ENCODE peak calls at places on chromosomes 2 and 18, in nine cellular contexts. A is lower leg skin, Q is RWPE2, V is coronary artery, L is fibroblast of lung, O is AG09309, K is AG04450, C is fibroblast of mammary gland, Y is retinal pigment epithelial cell. W is an unnamed sample.
A peak's percentile ranks its signal among the peaks of the same experiment; 100 is the strongest.

GRCh38 chr2:145095641-145096435 is 575.9 kb upstream of the ZEB2 start:
- DNase-seq in A (no peak), Q (no peak), V (no peak), L (peak; percentile 66), O (peak; percentile 67), K (peak; percentile 51), C (peak; percentile 94), Y (no peak), W (no peak)

GRCh38 chr2:56299166-56299806 is 115.5 kb downstream of the CCDC85A start:
- DNase-seq in A (no peak), Q (no peak), V (no peak), L (no peak), O (no peak), K (no peak), C (peak; percentile 33), Y (no peak), W (no peak)

GRCh38 chr2:158598856-158599517 is 142.2 kb downstream of the PKP4 start:
- DNase-seq in A (no peak), Q (no peak), V (no peak), L (no peak), O (no peak), K (no peak), C (peak; percentile 53), Y (no peak), W (no peak)

GRCh38 chr2:240387669-240388358 is 47.6 kb upstream of the GPC1 start:
- DNase-seq in A (no peak), Q (peak; percentile 75), V (peak; percentile 90), L (peak; percentile 96), O (peak; percentile 88), K (peak; percentile 91), C (peak; percentile 98), Y (peak; percentile 63), W (peak; percentile 84)

GRCh38 chr2:1799174-1799573 is 54.9 kb upstream of the PXDN start:
- DNase-seq in A (no peak), Q (no peak), V (no peak), L (no peak), O (no peak), K (no peak), C (no peak), Y (no peak), W (no peak)

GRCh38 chr18:25805323-25805722 is 285.1 kb downstream of the SS18 start:
- DNase-seq in A (peak; percentile 61), Q (no peak), V (no peak), L (peak; percentile 94), O (peak; percentile 86), K (peak; percentile 65), C (peak; percentile 99), Y (no peak), W (peak; percentile 90)

GRCh38 chr2:131027566-131028528 is 65.4 kb downstream of the FAM168B start:
- DNase-seq in A (no peak), Q (no peak), V (peak; percentile 59), L (no peak), O (no peak), K (no peak), C (no peak), Y (no peak), W (no peak)

GRCh38 chr2:3290655-3291054 is 87.0 kb downstream of the EIPR1 start:
- DNase-seq in A (no peak), Q (no peak), V (no peak), L (no peak), O (no peak), K (no peak), C (no peak), Y (no peak), W (no peak)

GRCh38 chr2:118763797-118764196 is 83.7 kb downstream of the EN1 start:
- DNase-seq in A (no peak), Q (no peak), V (no peak), L (peak; percentile 7), O (no peak), K (no peak), C (peak; percentile 16), Y (no peak), W (no peak)

GRCh38 chr2:142944264-142944663 is 66.8 kb downstream of the KYNU start:
- DNase-seq in A (no peak), Q (no peak), V (no peak), L (peak; percentile 31), O (no peak), K (no peak), C (peak; percentile 34), Y (peak; percentile 64), W (no peak)

GRCh38 chr18:51153659-51154371 is 43.7 kb downstream of the MEX3C start:
- DNase-seq in A (no peak), Q (no peak), V (no peak), L (no peak), O (no peak), K (no peak), C (no peak), Y (no peak), W (no peak)

GRCh38 chr2:28499298-28499697 is 3.4 kb downstream of the PLB1 start:
- DNase-seq in A (no peak), Q (no peak), V (no peak), L (no peak), O (no peak), K (no peak), C (no peak), Y (no peak), W (no peak)

GRCh38 chr2:26068602-26069298 is 34.9 kb downstream of the RAB10 start:
- DNase-seq in A (no peak), Q (no peak), V (no peak), L (peak; percentile 82), O (peak; percentile 57), K (peak; percentile 53), C (peak; percentile 90), Y (peak; percentile 62), W (peak; percentile 79)

GRCh38 chr2:128180031-128180430 is 89.0 kb downstream of the UGGT1 start:
- DNase-seq in A (no peak), Q (no peak), V (no peak), L (peak; percentile 48), O (no peak), K (no peak), C (no peak), Y (no peak), W (no peak)

DNA sequence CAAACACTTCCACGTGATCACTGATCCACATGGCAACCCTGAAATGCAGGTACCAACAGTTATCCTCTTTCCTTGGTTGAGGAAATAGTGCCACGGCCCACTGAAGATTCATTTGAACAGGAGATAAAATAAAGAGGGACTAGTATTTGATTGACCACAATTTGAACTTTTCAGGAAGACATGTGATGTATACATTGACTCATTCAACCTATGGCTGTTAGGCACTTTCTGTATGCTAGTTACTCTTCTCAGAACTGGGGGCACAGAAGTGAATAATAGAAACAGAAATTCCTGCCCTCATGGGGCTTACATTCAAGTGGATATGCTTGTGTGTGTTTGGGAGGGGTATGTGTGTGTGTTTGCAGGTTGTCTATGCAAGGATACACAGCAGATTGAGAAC is 199.6 kb downstream of the PRKCE start:
- DNase-seq in A (no peak), Q (no peak), V (no peak), L (no peak), O (no peak), K (no peak), C (no peak), Y (no peak), W (no peak)
- TF ChIP-seq CTCF in A (no peak), Q (no peak), V (no peak), L (no peak), O (no peak), K (no peak), C (no peak), Y (no peak), W (no peak)

GRCh38 chr2:188119112-188119838 is 172.4 kb upstream of the GULP1 start:
- DNase-seq in A (no peak), Q (no peak), V (no peak), L (no peak), O (no peak), K (no peak), C (no peak), Y (no peak), W (peak; percentile 9)
- H3K4me3 ChIP-seq in A (no peak overlapping the region), Q (no peak overlapping the region), V (no peak overlapping the region), L (no peak overlapping the region), O (no peak overlapping the region), K (no peak overlapping the region), C (no peak overlapping the region), Y (no peak overlapping the region), W (no peak overlapping the region)

GRCh38 chr2:54496920-54497319 is 40.8 kb downstream of the SPTBN1 start:
- DNase-seq in A (no peak), Q (no peak), V (no peak), L (no peak), O (no peak), K (no peak), C (no peak), Y (no peak), W (no peak)

GRCh38 chr2:54499666-54500065 is 43.5 kb downstream of the SPTBN1 start:
- DNase-seq in A (peak; percentile 75), Q (no peak), V (no peak), L (peak; percentile 84), O (no peak), K (no peak), C (peak; percentile 55), Y (no peak), W (peak; percentile 32)

GRCh38 chr2:54494087-54494486 is 38.0 kb downstream of the SPTBN1 start:
- DNase-seq in A (no peak), Q (no peak), V (no peak), L (no peak), O (no peak), K (no peak), C (no peak), Y (no peak), W (no peak)

GRCh38 chr2:54500404-54501147 is 44.4 kb downstream of the SPTBN1 start:
- DNase-seq in A (peak; percentile 65), Q (no peak), V (no peak), L (no peak), O (no peak), K (no peak), C (no peak), Y (no peak), W (no peak)

GRCh38 chr2:54497738-54498680 is 41.9 kb downstream of the SPTBN1 start:
- DNase-seq in A (peak; percentile 27), Q (no peak), V (no peak), L (peak; percentile 57), O (no peak), K (no peak), C (peak; percentile 59), Y (no peak), W (peak; percentile 29)
- TF ChIP-seq CTCF in A (no peak), Q (no peak), V (no peak), L (peak; percentile 43), O (peak; percentile 44), K (peak; percentile 38), C (peak; percentile 49), Y (peak; percentile 18), W (peak; percentile 49)

DNA sequence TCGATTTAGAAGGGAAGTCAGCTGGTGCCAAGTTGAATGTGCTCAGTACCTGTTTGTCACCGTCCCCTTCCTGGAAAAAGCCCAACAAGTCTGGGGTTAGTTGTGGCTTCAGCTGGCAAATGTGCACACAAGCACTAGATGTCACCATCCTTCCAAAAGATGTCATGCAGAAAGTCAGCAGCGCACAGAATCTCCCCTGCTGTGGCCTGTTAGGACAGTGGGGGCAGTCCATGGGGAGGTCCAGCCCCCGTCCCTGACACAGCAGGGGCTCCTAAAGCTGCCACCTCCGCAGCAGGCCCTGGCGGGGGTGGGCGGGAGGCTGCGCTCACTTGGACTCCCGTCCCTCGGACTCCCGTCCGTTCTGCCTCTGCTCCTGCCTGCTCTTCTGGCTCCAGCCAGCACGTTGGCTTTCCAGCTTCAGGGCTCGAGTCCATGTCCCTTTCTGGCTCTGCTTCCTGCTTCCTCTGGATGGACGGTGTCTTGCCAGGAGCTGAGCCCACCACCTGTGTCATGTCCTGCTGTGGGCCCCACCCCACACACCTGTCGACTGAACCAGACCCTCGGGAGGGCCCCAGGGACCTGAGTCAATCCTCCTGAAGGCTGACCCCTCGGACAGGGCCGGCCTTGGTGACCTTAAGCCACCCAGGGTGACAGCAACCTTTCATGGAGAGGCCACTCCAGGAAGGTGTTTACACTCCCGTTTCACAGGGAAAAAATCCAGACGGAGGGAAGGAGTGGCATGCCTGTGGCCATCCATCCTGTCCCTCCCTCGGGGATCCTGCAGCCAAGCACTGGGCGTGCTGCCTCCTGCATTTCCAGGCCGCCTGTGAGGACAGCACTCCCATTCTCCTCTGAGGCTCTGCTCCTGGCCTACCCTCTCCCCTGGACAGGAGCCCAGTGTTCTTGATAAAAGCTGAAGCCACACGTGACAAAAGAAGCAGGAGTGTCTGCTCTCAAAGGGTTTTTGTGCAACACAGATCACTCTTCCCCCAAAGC is 8.5 kb downstream of the RAB17 start:
- DNase-seq in A (peak; percentile 70), Q (peak; percentile 27), V (peak; percentile 86), L (peak; percentile 81), O (peak; percentile 25), K (no peak), C (peak; percentile 73), Y (no peak), W (no peak)
- H3K4me3 ChIP-seq in A (no peak overlapping the region), Q (no peak overlapping the region), V (peak overlapping the region; percentile 61), L (no peak overlapping the region), O (peak overlapping the region; percentile 32), K (peak overlapping the region; percentile 13), C (no peak overlapping the region), Y (peak overlapping the region; percentile 9), W (no peak overlapping the region)

W was measured in HFF-Myc.